ENCODE peak calls at places on chromosomes 5 and 9, in nine cellular contexts. W, T, I, B, D, A, H, F and V are unnamed samples.

GRCh38 chr5:170632266-170632984 is 128.6 kb downstream of the KCNIP1 start:
- DNase-seq in W (no peak), T (no peak), I (peak), B (peak), D (no peak), A (no peak), H (no peak), F (no peak), V (no peak)

GRCh38 chr9:123823194-123823947 is 106.6 kb downstream of the DENND1A start:
- DNase-seq in W (no peak), T (no peak), I (no peak), B (no peak), D (no peak), A (no peak), H (no peak), F (no peak), V (no peak)

GRCh38 chr9:76580188-76580587 is 121.2 kb downstream of the GCNT1 start:
- DNase-seq in W (no peak), T (no peak), I (no peak), B (no peak), D (no peak), A (no peak), H (no peak), F (no peak), V (no peak)

GRCh38 chr5:137035480-137035878 is 463.6 kb downstream of the SPOCK1 start:
- DNase-seq in W (no peak), T (no peak), I (no peak), B (no peak), D (no peak), A (no peak), H (peak), F (no peak), V (no peak)

GRCh38 chr5:164504141-164504772 is 998.8 kb downstream of the MAT2B start:
- DNase-seq in W (peak), T (no peak), I (no peak), B (peak), D (peak), A (peak), H (peak), F (no peak), V (peak)

GRCh38 chr5:146025108-146025507 is 80.3 kb downstream of the PLAC8L1 start:
- DNase-seq in W (no peak), T (no peak), I (no peak), B (no peak), D (no peak), A (no peak), H (no peak), F (no peak), V (no peak)

GRCh38 chr9:6407778-6408177 is 5.2 kb upstream of the UHRF2 start:
- DNase-seq in W (no peak), T (no peak), I (no peak), B (no peak), D (no peak), A (no peak), H (no peak), F (no peak), V (no peak)

GRCh38 chr5:67475489-67475888 is 278.9 kb upstream of the CD180 start:
- DNase-seq in W (no peak), T (no peak), I (no peak), B (no peak), D (no peak), A (no peak), H (no peak), F (no peak), V (no peak)

GRCh38 chr5:130616161-130616560 is 548.9 kb downstream of the HINT1 start:
- DNase-seq in W (no peak), T (no peak), I (no peak), B (no peak), D (no peak), A (no peak), H (peak), F (no peak), V (no peak)

GRCh38 chr5:154221371-154221896 is 30.9 kb downstream of the GALNT10 start:
- DNase-seq in W (no peak), T (no peak), I (no peak), B (no peak), D (no peak), A (peak), H (peak), F (no peak), V (no peak)

GRCh38 chr5:30605693-30606268 is 587.7 kb upstream of the CDH6 start:
- DNase-seq in W (no peak), T (no peak), I (no peak), B (no peak), D (no peak), A (no peak), H (no peak), F (no peak), V (peak)

GRCh38 chr5:82885657-82886389 is 191.4 kb downstream of the TMEM167A start:
- DNase-seq in W (no peak), T (no peak), I (no peak), B (no peak), D (peak), A (no peak), H (peak), F (no peak), V (no peak)

GRCh38 chr5:143229426-143229895 is 174.0 kb downstream of the NR3C1 start:
- DNase-seq in W (no peak), T (no peak), I (peak), B (no peak), D (no peak), A (no peak), H (no peak), F (no peak), V (no peak)

GRCh38 chr5:52895070-52895469 is 94.1 kb upstream of the ITGA2 start:
- DNase-seq in W (no peak), T (no peak), I (no peak), B (no peak), D (no peak), A (no peak), H (no peak), F (no peak), V (peak)

GRCh38 chr5:143738415-143739401 is 73.3 kb upstream of the HMHB1 start:
- DNase-seq in W (no peak), T (no peak), I (no peak), B (no peak), D (no peak), A (no peak), H (no peak), F (no peak), V (no peak)

GRCh38 chr9:125912261-125912660 is 165.1 kb downstream of the PBX3 start:
- DNase-seq in W (no peak), T (no peak), I (no peak), B (no peak), D (no peak), A (no peak), H (no peak), F (no peak), V (no peak)

GRCh38 chr9:79572032-79572890 is 496 bp downstream of the TLE4 start:
- DNase-seq in W (peak), T (peak), I (peak), B (peak), D (peak), A (no peak), H (peak), F (peak), V (no peak)

GRCh38 chr5:72587909-72588308 is 80.7 kb upstream of the ZNF366 start:
- DNase-seq in W (no peak), T (no peak), I (no peak), B (no peak), D (no peak), A (no peak), H (no peak), F (no peak), V (no peak)

GRCh38 chr5:117953272-117953671 is 1035.1 kb downstream of the DTWD2 start:
- DNase-seq in W (no peak), T (no peak), I (no peak), B (no peak), D (no peak), A (no peak), H (no peak), F (no peak), V (no peak)

GRCh38 chr9:16526380-16526779 is 344.1 kb downstream of the BNC2 start:
- DNase-seq in W (no peak), T (no peak), I (no peak), B (no peak), D (no peak), A (no peak), H (peak), F (no peak), V (no peak)

GRCh38 chr9:9389904-9390303 is 1222.9 kb downstream of the PTPRD start:
- DNase-seq in W (no peak), T (no peak), I (no peak), B (no peak), D (no peak), A (no peak), H (no peak), F (no peak), V (no peak)

GRCh38 chr5:124343451-124343867 is 403.0 kb downstream of the ZNF608 start:
- DNase-seq in W (no peak), T (no peak), I (no peak), B (no peak), D (no peak), A (no peak), H (peak), F (no peak), V (no peak)

GRCh38 chr5:159913481-159913880 is 2.8 kb upstream of the ADRA1B start:
- DNase-seq in W (no peak), T (no peak), I (no peak), B (no peak), D (no peak), A (no peak), H (no peak), F (no peak), V (no peak)

GRCh38 chr5:68379275-68380026 is 163.9 kb downstream of the PIK3R1 start:
- DNase-seq in W (no peak), T (no peak), I (peak), B (no peak), D (no peak), A (no peak), H (peak), F (no peak), V (no peak)

GRCh38 chr9:93886911-93887310 is 68.2 kb downstream of the BARX1 start:
- DNase-seq in W (no peak), T (no peak), I (no peak), B (no peak), D (no peak), A (no peak), H (no peak), F (no peak), V (no peak)

GRCh38 chr9:75023846-75024245 is 4.2 kb downstream of the CARNMT1 start:
- DNase-seq in W (no peak), T (no peak), I (no peak), B (no peak), D (no peak), A (no peak), H (no peak), F (no peak), V (no peak)

GRCh38 chr9:137129456-137130175 is 9.3 kb upstream of the GRIN1 start:
- DNase-seq in W (peak), T (peak), I (peak), B (peak), D (peak), A (peak), H (peak), F (peak), V (peak)

GRCh38 chr5:78968781-78969180 is 16.3 kb downstream of the ARSB start:
- DNase-seq in W (no peak), T (no peak), I (no peak), B (no peak), D (no peak), A (no peak), H (no peak), F (no peak), V (no peak)

GRCh38 chr5:123157797-123158528 is 68.9 kb downstream of the PRDM6 start:
- DNase-seq in W (no peak), T (no peak), I (no peak), B (no peak), D (no peak), A (no peak), H (peak), F (no peak), V (no peak)

GRCh38 chr5:109852371-109853160 is 162.8 kb downstream of the MAN2A1 start:
- DNase-seq in W (no peak), T (no peak), I (no peak), B (no peak), D (no peak), A (no peak), H (peak), F (no peak), V (no peak)

GRCh38 chr5:33470544-33470943 is 29.8 kb downstream of the TARS1 start:
- DNase-seq in W (no peak), T (no peak), I (no peak), B (no peak), D (no peak), A (no peak), H (peak), F (no peak), V (peak)

GRCh38 chr5:179113945-179114641 is 53.9 kb downstream of the ZNF354C start:
- DNase-seq in W (peak), T (no peak), I (peak), B (no peak), D (peak), A (no peak), H (no peak), F (no peak), V (no peak)

GRCh38 chr5:80364892-80365291 is 43.0 kb upstream of the ZFYVE16 start:
- DNase-seq in W (no peak), T (no peak), I (no peak), B (no peak), D (no peak), A (no peak), H (no peak), F (no peak), V (no peak)

GRCh38 chr9:38119570-38119969 is 50.5 kb upstream of the SHB start:
- DNase-seq in W (no peak), T (no peak), I (no peak), B (no peak), D (no peak), A (no peak), H (peak), F (no peak), V (no peak)

GRCh38 chr9:137178201-137178938 is 6.5 kb upstream of the TMEM210 start:
- DNase-seq in W (no peak), T (no peak), I (no peak), B (no peak), D (no peak), A (no peak), H (no peak), F (no peak), V (no peak)

GRCh38 chr9:91421022-91421765 is 2.4 kb downstream of the NFIL3 start:
- DNase-seq in W (peak), T (peak), I (peak), B (peak), D (peak), A (no peak), H (peak), F (peak), V (no peak)
- TF ChIP-seq CTCF in W (no peak), T (peak), I (peak), B (no peak), D (peak), A (peak), H (peak), F (no peak), V (no peak)

DNA sequence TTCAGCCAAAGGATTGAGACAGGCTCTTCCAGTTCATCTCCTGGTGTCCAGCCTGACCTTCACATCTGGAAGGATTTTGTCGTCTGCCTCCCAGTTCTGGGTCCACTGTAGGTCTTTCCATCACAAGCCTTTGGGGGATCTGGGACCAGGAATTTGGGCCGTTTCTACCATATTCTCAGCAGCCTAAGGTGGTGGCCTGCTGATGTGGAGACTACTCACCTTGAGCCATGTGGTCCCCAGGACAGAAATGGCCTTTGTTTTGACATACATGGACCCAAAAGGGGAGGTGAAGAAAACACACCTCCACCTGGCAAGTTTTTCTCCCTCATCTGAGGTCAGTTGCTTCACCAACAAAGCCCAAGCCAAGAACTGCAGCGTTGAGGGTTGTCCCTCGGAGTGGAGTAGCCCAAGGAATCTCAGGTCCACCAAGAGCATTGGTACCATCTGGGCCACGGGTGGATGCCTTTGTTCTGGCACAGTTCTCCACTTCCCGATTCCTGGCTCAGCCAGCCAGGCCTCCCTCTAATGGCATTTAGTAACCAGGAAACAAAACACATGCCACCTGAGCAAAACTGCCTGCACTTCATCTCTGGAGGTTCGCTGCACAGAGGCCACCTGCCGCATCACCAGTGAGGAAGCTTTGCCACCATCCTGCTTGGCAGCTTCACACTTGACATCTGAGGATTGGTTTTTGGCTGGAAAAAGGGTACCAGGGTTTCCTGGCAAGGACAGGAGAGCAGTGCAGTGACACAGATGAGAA is 24.7 kb downstream of the AMBP start:
- DNase-seq in W (no peak), T (no peak), I (no peak), B (no peak), D (no peak), A (no peak), H (no peak), F (peak), V (no peak)
- TF ChIP-seq CTCF in W (no peak), T (no peak), I (no peak), B (no peak), D (no peak), A (no peak), H (no peak), F (no peak), V (no peak)

DNA sequence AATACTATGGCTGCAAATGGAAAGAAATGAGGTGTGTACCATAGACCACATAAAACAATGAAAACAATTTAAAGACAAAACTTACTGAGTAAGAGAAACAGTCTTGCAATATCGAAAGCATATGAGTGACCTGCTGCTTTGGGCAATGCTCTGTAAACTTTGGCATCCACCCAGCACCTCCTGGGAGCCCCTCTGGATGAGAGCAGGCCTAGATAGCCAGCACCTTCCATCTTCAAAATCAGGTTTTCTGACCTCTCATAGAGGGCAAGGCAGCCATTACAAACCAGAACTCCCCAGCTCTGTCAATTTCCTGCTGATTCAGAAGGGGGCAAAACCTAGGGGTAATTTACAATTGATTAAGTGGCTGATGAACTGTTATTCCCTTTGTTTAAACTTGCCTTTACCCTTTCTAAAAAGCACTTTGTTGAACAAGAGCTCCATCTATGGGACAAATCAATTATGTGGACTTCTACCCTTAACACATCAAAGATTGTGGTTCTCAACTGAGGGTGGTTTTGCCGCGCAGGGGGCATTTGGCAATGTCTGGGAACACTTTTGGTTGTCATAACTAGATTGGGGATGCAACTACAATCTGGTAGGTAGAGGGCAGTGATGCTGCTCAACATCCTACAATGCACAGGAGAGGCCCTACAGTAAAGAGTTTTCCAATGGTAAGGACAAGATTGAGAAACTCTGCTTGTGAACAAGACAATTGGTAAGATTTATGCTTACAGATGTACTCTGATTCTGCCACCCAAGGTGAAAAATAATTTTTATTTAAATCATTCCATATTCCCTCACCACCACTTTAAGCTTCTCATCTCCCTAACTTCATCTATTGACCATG is 184.2 kb downstream of the MARCHF11 start:
- DNase-seq in W (no peak), T (no peak), I (no peak), B (no peak), D (no peak), A (peak), H (peak), F (no peak), V (peak)
- TF ChIP-seq CTCF in W (peak), T (peak), I (peak), B (peak), D (no peak), A (peak), H (peak), F (no peak), V (peak)

DNA sequence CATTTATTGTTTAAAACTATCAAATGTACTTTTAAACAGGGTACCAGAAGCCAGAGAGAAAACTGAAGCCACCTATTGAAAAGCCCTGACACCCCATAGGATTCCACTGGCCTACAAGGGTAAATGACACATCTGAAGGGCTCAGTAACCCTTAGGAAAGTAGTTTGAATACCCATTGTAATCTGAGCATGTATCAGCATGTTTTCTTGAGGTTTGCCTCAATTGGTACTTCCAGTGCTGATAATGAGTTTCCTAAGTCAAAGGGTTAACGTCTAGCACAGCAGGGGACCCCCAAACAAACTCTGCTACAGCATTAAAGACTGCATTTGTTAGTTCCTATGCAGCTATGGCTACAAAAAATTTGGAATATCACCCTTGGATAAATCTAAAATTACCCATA is 657.1 kb downstream of the NR2F1-AS1 start:
- DNase-seq in W (no peak), T (no peak), I (no peak), B (no peak), D (no peak), A (no peak), H (no peak), F (no peak), V (no peak)
- TF ChIP-seq CTCF in W (no peak), T (no peak), I (no peak), B (no peak), D (no peak), A (no peak), H (no peak), F (no peak), V (no peak)